ENCODE peak calls at places on chromosome 13, in five cellular contexts. Q, Y, I, A and O are unnamed samples.

GRCh38 chr13:84405286-84405685 is 523.0 kb upstream of the SLITRK1 start:
- DNase-seq in Y (no peak), A (no peak), Q (peak; percentile 56), I (no peak), O (no peak)

GRCh38 chr13:35923347-35923746 is 207.8 kb downstream of the DCLK1 start:
- DNase-seq in Y (no peak), I (peak; percentile 78), Q (peak; percentile 54), A (no peak), O (no peak)

GRCh38 chr13:113273856-113274590 is 23.0 kb upstream of the LAMP1 start:
- DNase-seq in Q (peak; percentile 86), A (no peak), Y (no peak), I (peak; percentile 77), O (no peak)

GRCh38 chr13:21541271-21541670 is 62.7 kb downstream of the MICU2 start:
- DNase-seq in Q (no peak), Y (no peak), A (no peak), I (no peak), O (no peak)

GRCh38 chr13:70835349-70835748 is 727.1 kb upstream of the KLHL1 start:
- DNase-seq in I (no peak), A (no peak), Y (no peak), Q (no peak), O (no peak)

GRCh38 chr13:79880820-79881219 is 399.9 kb downstream of the NDFIP2 start:
- DNase-seq in I (no peak), Q (peak; percentile 53), Y (no peak), A (no peak), O (no peak)

GRCh38 chr13:105008606-105009005 is 1526.9 kb downstream of the EFNB2 start:
- DNase-seq in A (no peak), Y (no peak), I (peak; percentile 72), Q (peak; percentile 56), O (no peak)

GRCh38 chr13:51636349-51636890 is 52.2 kb downstream of the WDFY2 start:
- DNase-seq in Y (no peak), I (no peak), Q (peak; percentile 42), A (no peak), O (no peak)

GRCh38 chr13:94829201-94829600 is 116.9 kb upstream of the SOX21 start:
- DNase-seq in Q (no peak), I (no peak), Y (no peak), A (no peak), O (no peak)

GRCh38 chr13:33744589-33745369 is 73.2 kb upstream of the RFC3 start:
- DNase-seq in Q (peak; percentile 5), I (no peak), A (no peak), Y (no peak), O (no peak)